ENCODE peak calls at places on chromosomes 12 and 14, in five cellular contexts. N, R, Q, G and O are unnamed samples.

GRCh38 chr12:94070520-94070919 is 77.9 kb upstream of the PLXNC1 start:
- DNase-seq in G (no peak), Q (no peak), R (no peak), N (no peak), O (no peak)

GRCh38 chr14:83462759-83463158 is 1929.1 kb upstream of the SEL1L start:
- DNase-seq in Q (no peak), N (no peak), G (no peak), R (no peak), O (no peak)

GRCh38 chr12:118714051-118714460 is 267.3 kb upstream of the SRRM4 start:
- DNase-seq in G (no peak), Q (no peak), R (no peak), N (peak), O (peak)

GRCh38 chr12:25014961-25015360 is 66.1 kb upstream of the BCAT1 start:
- DNase-seq in G (no peak), R (peak), Q (no peak), N (no peak), O (no peak)

GRCh38 chr14:20328705-20329104 is 4.4 kb downstream of the CCNB1IP1 start:
- DNase-seq in R (no peak), Q (no peak), G (no peak), N (no peak), O (no peak)

GRCh38 chr14:77524536-77524935 is 25.9 kb upstream of the ISM2 start:
- DNase-seq in Q (no peak), R (no peak), G (no peak), N (no peak), O (no peak)

GRCh38 chr12:81417056-81417455 is 339.2 kb downstream of the ACSS3 start:
- DNase-seq in N (no peak), R (no peak), Q (no peak), G (no peak), O (no peak)

GRCh38 chr14:89303452-89304435 is 113.3 kb downstream of the FOXN3 start:
- DNase-seq in N (peak), R (peak), Q (peak), G (peak), O (peak)

GRCh38 chr12:123681605-123682004 is 10.7 kb downstream of the TCTN2 start:
- DNase-seq in G (no peak), R (no peak), N (no peak), Q (no peak), O (peak)

GRCh38 chr12:2013111-2013510 is 8.9 kb upstream of the DCP1B start:
- DNase-seq in R (no peak), Q (no peak), G (no peak), N (no peak), O (no peak)

GRCh38 chr12:26884765-26885576 is 52.0 kb upstream of the ITPR2 start:
- DNase-seq in R (peak), Q (peak), N (peak), G (peak), O (peak)

GRCh38 chr12:25436206-25436912 is 116.7 kb downstream of the LMNTD1 start:
- DNase-seq in Q (no peak), N (peak), G (peak), R (peak), O (peak)

GRCh38 chr14:105945891-105946290 is 419.5 kb downstream of the TMEM121 start:
- DNase-seq in G (no peak), R (no peak), N (no peak), Q (no peak), O (no peak)

GRCh38 chr14:64117671-64118402 is 176.3 kb downstream of the ESR2 start:
- DNase-seq in R (peak), G (peak), Q (peak), N (no peak), O (no peak)

GRCh38 chr14:103859416-103860202 is 12.2 kb upstream of the PPP1R13B start:
- DNase-seq in Q (no peak), R (no peak), G (no peak), N (no peak), O (no peak)

GRCh38 chr14:105028251-105028927 is 7.5 kb upstream of the CDCA4 start:
- DNase-seq in R (no peak), Q (no peak), N (no peak), G (no peak), O (no peak)

GRCh38 chr12:56084958-56085543 is 5.1 kb downstream of the ERBB3 start:
- DNase-seq in Q (no peak), R (no peak), N (peak), G (no peak), O (no peak)

GRCh38 chr12:64611430-64612286 is 1.4 kb downstream of the RASSF3 start:
- DNase-seq in G (peak), Q (peak), N (no peak), R (peak), O (no peak)

GRCh38 chr14:32906672-32907071 is 32.0 kb upstream of the NPAS3 start:
- DNase-seq in R (no peak), N (no peak), Q (no peak), G (no peak), O (no peak)

GRCh38 chr14:95774265-95775160 is 60.6 kb upstream of the TCL1A start:
- DNase-seq in R (peak), G (peak), Q (no peak), N (peak), O (peak)

GRCh38 chr12:4025420-4026358 is 152.5 kb upstream of the PARP11 start:
- DNase-seq in R (no peak), Q (no peak), G (no peak), N (no peak), O (no peak)

GRCh38 chr12:52794479-52795331 is 1.2 kb downstream of the KRT3 start:
- DNase-seq in Q (no peak), N (no peak), R (no peak), G (no peak), O (no peak)

GRCh38 chr14:32342151-32342853 is 13.2 kb downstream of the AKAP6 start:
- DNase-seq in R (no peak), Q (no peak), N (no peak), G (no peak), O (no peak)

GRCh38 chr12:113473942-113474341 is 2.3 kb upstream of the LHX5 start:
- DNase-seq in Q (no peak), R (no peak), G (no peak), N (no peak), O (no peak)

GRCh38 chr14:63517354-63517753 is 25.8 kb downstream of the PPP2R5E start:
- DNase-seq in N (no peak), Q (no peak), R (peak), G (no peak), O (no peak)

GRCh38 chr12:92431146-92431545 is 271.6 kb upstream of the PLEKHG7 start:
- DNase-seq in R (no peak), N (no peak), Q (no peak), G (no peak), O (no peak)

GRCh38 chr12:48201091-48201490 is 2.0 kb downstream of the OR10AD1 start:
- DNase-seq in N (no peak), Q (no peak), R (no peak), G (no peak), O (no peak)

GRCh38 chr14:29805415-29806123 is 122.1 kb downstream of the PRKD1 start:
- DNase-seq in R (peak), Q (peak), N (peak), G (peak), O (no peak)

GRCh38 chr14:93859957-93860356 is 67.2 kb upstream of the FAM181A start:
- DNase-seq in R (no peak), Q (peak), N (peak), G (no peak), O (no peak)

GRCh38 chr14:25136811-25137210 is 86.9 kb upstream of the STXBP6 start:
- DNase-seq in N (no peak), R (no peak), Q (no peak), G (no peak), O (no peak)

GRCh38 chr14:91892918-91893527 is 25.7 kb upstream of the TC2N start:
- DNase-seq in N (peak), Q (no peak), G (no peak), R (no peak), O (no peak)

GRCh38 chr14:33475623-33476022 is 475.3 kb downstream of the EGLN3 start:
- DNase-seq in Q (peak), R (peak), G (peak), N (peak), O (no peak)

GRCh38 chr12:54631988-54632728 is 2.5 kb downstream of the LACRT start:
- DNase-seq in G (no peak), Q (no peak), N (peak), R (no peak), O (no peak)

GRCh38 chr14:60250318-60251035 is 1.5 kb downstream of the PPM1A start:
- DNase-seq in Q (no peak), R (no peak), G (peak), N (peak), O (no peak)

GRCh38 chr14:39673141-39674133 is 241.2 kb upstream of the FBXO33 start:
- DNase-seq in N (no peak), R (peak), Q (no peak), G (peak), O (no peak)

GRCh38 chr12:27826076-27826475 is 46.0 kb upstream of the MANSC4 start:
- DNase-seq in R (peak), N (no peak), G (no peak), Q (no peak), O (no peak)

GRCh38 chr12:122659579-122659978 is 43.6 kb downstream of the HCAR2 start:
- DNase-seq in G (no peak), Q (peak), R (peak), N (no peak), O (no peak)